ENCODE peak calls at places on chromosome 12, in five cellular contexts. V is GM12865, K is cardiac fibroblast, M is lung, N is fibroblast of mammary gland. Z is an unnamed sample.

GRCh38 chr12:118052324-118053070 is 8.5 kb downstream of the WSB2 start:
- DNase-seq in V (no peak), K (peak), M (peak), N (peak), Z (peak)

GRCh38 chr12:97960741-97961608 is 498.4 kb downstream of the RMST start:
- DNase-seq in V (peak), K (peak), M (peak), N (peak), Z (peak)

GRCh38 chr12:102958073-102958829 is 777 bp downstream of the ASCL1 start:
- DNase-seq in V (peak), K (peak), M (no peak), N (peak), Z (no peak)

GRCh38 chr12:2501464-2502181 is 293.1 kb upstream of the FKBP4 start:
- DNase-seq in V (no peak), K (no peak), M (no peak), N (no peak), Z (no peak)

GRCh38 chr12:13982010-13982409 is 608 bp upstream of the GRIN2B start:
- DNase-seq in V (peak), K (no peak), M (no peak), N (no peak), Z (peak)

GRCh38 chr12:61097991-61098580 is 1162.1 kb upstream of the USP15 start:
- DNase-seq in V (no peak), K (no peak), M (no peak), N (no peak), Z (no peak)

GRCh38 chr12:19761465-19761864 is 322.2 kb downstream of the AEBP2 start:
- DNase-seq in V (no peak), K (peak), M (no peak), N (no peak), Z (no peak)

GRCh38 chr12:41441180-41441579 is 253.1 kb downstream of the PDZRN4 start:
- DNase-seq in V (no peak), K (no peak), M (no peak), N (no peak), Z (no peak)

GRCh38 chr12:13595536-13596450 is 385.6 kb downstream of the GRIN2B start:
- DNase-seq in V (no peak), K (no peak), M (no peak), N (no peak), Z (peak)

GRCh38 chr12:10307630-10308029 is at the start of gene KLRD1:
- DNase-seq in V (no peak), K (no peak), M (no peak), N (peak), Z (no peak)

GRCh38 chr12:509494-509893 is 49.8 kb downstream of the B4GALNT3 start:
- DNase-seq in V (no peak), K (peak), M (peak), N (no peak), Z (peak)

GRCh38 chr12:7066596-7066995 is 6.1 kb downstream of the C1S start:
- DNase-seq in V (no peak), K (no peak), M (no peak), N (no peak), Z (no peak)

GRCh38 chr12:104258476-104259067 is 43.0 kb downstream of the TXNRD1 start:
- DNase-seq in V (no peak), K (peak), M (no peak), N (no peak), Z (no peak)

GRCh38 chr12:105334568-105334967 is 4.1 kb downstream of the C12orf75 start:
- DNase-seq in V (no peak), K (no peak), M (no peak), N (peak), Z (no peak)

GRCh38 chr12:119440961-119441360 is 106.4 kb downstream of the CCDC60 start:
- DNase-seq in V (no peak), K (no peak), M (no peak), N (no peak), Z (no peak)

GRCh38 chr12:70876952-70877351 is 43.6 kb downstream of the PTPRR start:
- DNase-seq in V (no peak), K (peak), M (no peak), N (peak), Z (no peak)

GRCh38 chr12:92253301-92253700 is 107.7 kb upstream of the BTG1 start:
- DNase-seq in V (no peak), K (no peak), M (no peak), N (no peak), Z (no peak)

GRCh38 chr12:102543494-102543893 is 63.1 kb upstream of the IGF1 start:
- DNase-seq in V (peak), K (no peak), M (no peak), N (no peak), Z (no peak)

GRCh38 chr12:85673921-85674420 is 162.2 kb downstream of the RASSF9 start:
- DNase-seq in V (no peak), K (no peak), M (no peak), N (no peak), Z (no peak)

GRCh38 chr12:105275997-105276760 is 40.2 kb upstream of the APPL2 start:
- DNase-seq in V (no peak), K (no peak), M (no peak), N (no peak), Z (no peak)

GRCh38 chr12:14901228-14901562 is 15.5 kb upstream of the MGP start:
- DNase-seq in V (no peak), K (peak), M (no peak), N (no peak), Z (no peak)

GRCh38 chr12:27969011-27969900 is 3.3 kb downstream of the PTHLH start:
- DNase-seq in V (no peak), K (peak), M (no peak), N (peak), Z (peak)

GRCh38 chr12:120367924-120368788 is 808 bp downstream of the MSI1 start:
- DNase-seq in V (no peak), K (no peak), M (no peak), N (peak), Z (no peak)

GRCh38 chr12:26156996-26157395 is 32.2 kb upstream of the BHLHE41 start:
- DNase-seq in V (no peak), K (no peak), M (no peak), N (no peak), Z (peak)

GRCh38 chr12:2288001-2288400 is 235.2 kb downstream of the CACNA1C start:
- DNase-seq in V (no peak), K (peak), M (no peak), N (peak), Z (no peak)